ENCODE peak calls at places on chromosomes 16 and 17, in eight cellular contexts. C is GM06990, G is NCI-H2029 treated with DMSO at 0.1 percent for 48 hours, E is hippocampal formation, P is NCI-H510A treated with DMSO at 0.1 percent for 48 hours, V is Peyer's patch, U is kidney epithelial cell, D is HT-29. Z is an unnamed sample.

GRCh38 chr17:5486206-5487124 is at the start of gene MIS12:
- DNase-seq in D (peak), E (peak), C (peak), P (peak), G (peak), U (peak), V (peak), Z (peak)

GRCh38 chr17:50214986-50215730 is 13.7 kb upstream of the COL1A1 start:
- DNase-seq in P (no peak), C (no peak), E (no peak), G (no peak), D (no peak), V (no peak), U (no peak), Z (no peak)

GRCh38 chr16:4601317-4602186 is 13.1 kb downstream of the UBALD1 start:
- DNase-seq in U (no peak), C (no peak), E (peak), V (no peak), G (no peak), P (no peak), D (no peak), Z (no peak)

GRCh38 chr17:78572277-78573205 is 4.7 kb downstream of the DNAH17 start:
- DNase-seq in U (no peak), G (no peak), D (no peak), V (peak), E (no peak), P (no peak), C (no peak), Z (no peak)

GRCh38 chr17:55348749-55349354 is 72.8 kb downstream of the MMD start:
- DNase-seq in C (no peak), V (peak), E (peak), G (peak), D (peak), U (no peak), P (peak), Z (no peak)

GRCh38 chr16:11682655-11683096 is 14.4 kb downstream of the SNN start:
- DNase-seq in G (no peak), P (no peak), E (no peak), D (no peak), U (peak), C (no peak), V (no peak), Z (no peak)

GRCh38 chr17:80649672-80650338 is 105.2 kb downstream of the RPTOR start:
- DNase-seq in E (peak), D (peak), P (no peak), V (peak), G (no peak), C (no peak), U (peak), Z (peak)

GRCh38 chr17:81426676-81427445 is 31.6 kb downstream of the BAHCC1 start:
- DNase-seq in G (no peak), D (no peak), P (no peak), C (no peak), V (no peak), U (no peak), E (peak), Z (no peak)

GRCh38 chr16:77450790-77451487 is 16.1 kb upstream of the ADAMTS18 start:
- DNase-seq in V (no peak), D (peak), E (no peak), C (no peak), G (peak), P (peak), U (no peak), Z (peak)

GRCh38 chr17:68777243-68777855 is 176.2 kb upstream of the FAM20A start:
- DNase-seq in C (peak), U (no peak), V (no peak), G (peak), D (peak), P (peak), E (peak), Z (peak)

GRCh38 chr17:27635275-27635823 is 4.4 kb downstream of the LGALS9 start:
- DNase-seq in E (peak), U (no peak), C (no peak), G (no peak), P (no peak), V (peak), D (no peak), Z (no peak)

GRCh38 chr16:48299471-48299870 is 52.1 kb upstream of the ABCC11 start:
- DNase-seq in C (no peak), D (no peak), G (no peak), P (no peak), U (no peak), V (no peak), E (no peak), Z (no peak)

GRCh38 chr17:49106366-49107210 is 26.0 kb upstream of the B4GALNT2 start:
- DNase-seq in G (no peak), C (no peak), V (no peak), D (no peak), P (no peak), U (no peak), E (no peak), Z (no peak)

GRCh38 chr17:2192367-2193028 is 111.1 kb downstream of the SMG6 start:
- DNase-seq in V (peak), U (peak), P (no peak), G (no peak), E (no peak), D (no peak), C (no peak), Z (no peak)

GRCh38 chr17:15377608-15378007 is 36.2 kb upstream of the TEKT3 start:
- DNase-seq in G (no peak), U (no peak), P (no peak), V (no peak), C (no peak), D (peak), E (peak), Z (no peak)

GRCh38 chr17:2723505-2723996 is 12.0 kb upstream of the CLUH start:
- DNase-seq in G (no peak), V (no peak), U (no peak), C (no peak), E (no peak), D (peak), P (no peak), Z (peak)

GRCh38 chr16:64865037-64865696 is 256.7 kb downstream of the CDH11 start:
- DNase-seq in U (no peak), V (no peak), P (no peak), C (no peak), E (no peak), G (no peak), D (no peak), Z (no peak)

GRCh38 chr17:41103896-41104295 is 1.3 kb upstream of the KRTAP4-9 start:
- DNase-seq in V (no peak), C (no peak), D (no peak), G (no peak), E (no peak), P (no peak), U (no peak), Z (no peak)

GRCh38 chr17:9684955-9685621 is 39.8 kb downstream of the USP43 start:
- DNase-seq in E (no peak), D (no peak), G (no peak), U (no peak), V (no peak), P (no peak), C (no peak), Z (no peak)

GRCh38 chr16:8919089-8919933 is 37.2 kb downstream of the LITAFD start:
- DNase-seq in V (no peak), P (no peak), G (no peak), C (no peak), U (no peak), E (no peak), D (no peak), Z (no peak)

GRCh38 chr16:30434852-30435251 is 5.0 kb upstream of the DCTPP1 start:
- DNase-seq in D (no peak), U (no peak), C (no peak), G (no peak), P (no peak), E (no peak), V (no peak), Z (no peak)

GRCh38 chr17:68497885-68498319 is 14.3 kb upstream of the PRKAR1A start:
- DNase-seq in G (no peak), D (no peak), U (no peak), P (no peak), C (peak), E (no peak), V (peak), Z (no peak)

GRCh38 chr17:2545393-2545792 is 33.7 kb upstream of the METTL16 start:
- DNase-seq in G (no peak), C (no peak), P (no peak), D (no peak), V (no peak), U (no peak), E (no peak), Z (no peak)

GRCh38 chr16:87945351-87946042 is 5.7 kb upstream of the BANP start:
- DNase-seq in U (no peak), V (peak), G (no peak), C (no peak), P (peak), E (peak), D (peak), Z (peak)